ENCODE peak calls at places on chromosomes 4 and X, in six cellular contexts. J is HCT116, U is ovary, O is GM12891, K is sigmoid colon, T is esophagus squamous epithelium. D is an unnamed sample.

GRCh38 chrX:32778965-32779364 is 432.4 kb downstream of the DMD start:
- DNase-seq in J (no peak), U (no peak), O (no peak), K (no peak), T (no peak), D (no peak)

GRCh38 chr4:6349896-6350295 is 80.2 kb downstream of the WFS1 start:
- DNase-seq in J (no peak), U (no peak), O (no peak), K (no peak), T (no peak), D (no peak)

GRCh38 chr4:52144303-52144849 is 93.3 kb downstream of the SPATA18 start:
- DNase-seq in J (no peak), U (no peak), O (no peak), K (no peak), T (no peak), D (no peak)

GRCh38 chr4:72473434-72473900 is 95.6 kb downstream of the ADAMTS3 start:
- DNase-seq in J (no peak), U (no peak), O (no peak), K (no peak), T (no peak), D (no peak)

GRCh38 chr4:7332216-7333023 is 102.3 kb downstream of the PSAPL1 start:
- DNase-seq in J (no peak), U (peak), O (no peak), K (peak), T (no peak), D (no peak)

GRCh38 chr4:173135241-173135847 is 33.3 kb upstream of the GALNT7 start:
- DNase-seq in J (no peak), U (no peak), O (no peak), K (no peak), T (no peak), D (no peak)

GRCh38 chrX:40090050-40090804 is 7.5 kb downstream of the BCOR start:
- DNase-seq in J (no peak), U (peak), O (no peak), K (no peak), T (no peak), D (no peak)

GRCh38 chr4:188619456-188620149 is 480.4 kb downstream of the TRIML1 start:
- DNase-seq in J (no peak), U (no peak), O (no peak), K (no peak), T (no peak), D (no peak)

GRCh38 chr4:169345207-169345788 is 74.5 kb upstream of the SH3RF1 start:
- DNase-seq in J (peak), U (no peak), O (no peak), K (no peak), T (no peak), D (no peak)

GRCh38 chr4:155629183-155629825 is 37.3 kb upstream of the GUCY1A1 start:
- DNase-seq in J (no peak), U (no peak), O (no peak), K (no peak), T (no peak), D (no peak)

GRCh38 chrX:17697191-17697590 is 40.1 kb upstream of the SCML1 start:
- DNase-seq in J (no peak), U (no peak), O (no peak), K (no peak), T (no peak), D (no peak)

GRCh38 chr4:79049840-79050520 is 110.7 kb upstream of the PAQR3 start:
- DNase-seq in J (no peak), U (no peak), O (no peak), K (peak), T (no peak), D (peak)

GRCh38 chr4:18722748-18723191 is 701.2 kb upstream of the LCORL start:
- DNase-seq in J (no peak), U (no peak), O (no peak), K (peak), T (no peak), D (no peak)

GRCh38 chr4:109078724-109079123 is 223.7 kb downstream of the COL25A1 start:
- DNase-seq in J (no peak), U (no peak), O (no peak), K (no peak), T (no peak), D (no peak)

GRCh38 chr4:1769692-1770091 is 23.4 kb upstream of the FGFR3 start:
- DNase-seq in J (no peak), U (no peak), O (no peak), K (no peak), T (no peak), D (no peak)

GRCh38 chr4:184568770-184569169 is 80.5 kb downstream of the CASP3 start:
- DNase-seq in J (no peak), U (no peak), O (no peak), K (no peak), T (no peak), D (no peak)

GRCh38 chr4:67727124-67727850 is 26.3 kb upstream of the UBA6 start:
- DNase-seq in J (no peak), U (no peak), O (no peak), K (no peak), T (no peak), D (no peak)

GRCh38 chrX:51507551-51507950 is 11.2 kb upstream of the NUDT11 start:
- DNase-seq in J (no peak), U (no peak), O (no peak), K (no peak), T (no peak), D (no peak)

GRCh38 chr4:6891436-6892170 is 18.0 kb upstream of the TBC1D14 start:
- DNase-seq in J (no peak), U (no peak), O (no peak), K (no peak), T (no peak), D (peak)

GRCh38 chrX:37846141-37846540 is 1.2 kb downstream of the DYNLT3 start:
- DNase-seq in J (no peak), U (no peak), O (no peak), K (no peak), T (no peak), D (no peak)

GRCh38 chrX:1578511-1579173 is 12.8 kb upstream of the AKAP17A start:
- DNase-seq in J (no peak), U (no peak), O (no peak), K (no peak), T (no peak), D (no peak)

GRCh38 chr4:144787365-144788263 is 141.7 kb downstream of the HHIP start:
- DNase-seq in J (peak), U (no peak), O (no peak), K (no peak), T (no peak), D (no peak)

GRCh38 chr4:68445111-68445510 is 2.2 kb upstream of the TMPRSS11E start:
- DNase-seq in J (no peak), U (no peak), O (no peak), K (no peak), T (no peak), D (no peak)

GRCh38 chr4:147678796-147679549 is 5.0 kb downstream of the PRMT9 start:
- DNase-seq in J (peak), U (no peak), O (no peak), K (no peak), T (no peak), D (no peak)

GRCh38 chr4:122005064-122005755 is 53.4 kb upstream of the TRPC3 start:
- DNase-seq in J (no peak), U (no peak), O (no peak), K (no peak), T (no peak), D (no peak)

GRCh38 chr4:84218002-84218401 is 281.1 kb downstream of the NKX6-1 start:
- DNase-seq in J (no peak), U (no peak), O (no peak), K (no peak), T (no peak), D (no peak)

GRCh38 chrX:109614951-109615350 is 10.0 kb downstream of the KCNE5 start:
- DNase-seq in J (no peak), U (no peak), O (no peak), K (no peak), T (no peak), D (no peak)
- TF ChIP-seq POLR2A in J (no peak), U (no peak), O (no peak), K (no peak), T (no peak), D (no peak)

GRCh38 chrX:129980540-129981206 is 1.8 kb upstream of the BCORL1 start:
- DNase-seq in J (no peak), U (peak), O (no peak), K (peak), T (no peak), D (peak)

GRCh38 chrX:129981752-129982299 is 609 bp upstream of the BCORL1 start:
- DNase-seq in J (no peak), U (no peak), O (no peak), K (no peak), T (no peak), D (no peak)

GRCh38 chrX:129982300-129983246 is at the start of gene BCORL1:
- DNase-seq in J (peak), U (peak), O (peak), K (peak), T (peak), D (peak)

GRCh38 chrX:129980043-129980442 is 2.4 kb upstream of the BCORL1 start:
- DNase-seq in J (no peak), U (peak), O (no peak), K (peak), T (no peak), D (peak)

DNA sequence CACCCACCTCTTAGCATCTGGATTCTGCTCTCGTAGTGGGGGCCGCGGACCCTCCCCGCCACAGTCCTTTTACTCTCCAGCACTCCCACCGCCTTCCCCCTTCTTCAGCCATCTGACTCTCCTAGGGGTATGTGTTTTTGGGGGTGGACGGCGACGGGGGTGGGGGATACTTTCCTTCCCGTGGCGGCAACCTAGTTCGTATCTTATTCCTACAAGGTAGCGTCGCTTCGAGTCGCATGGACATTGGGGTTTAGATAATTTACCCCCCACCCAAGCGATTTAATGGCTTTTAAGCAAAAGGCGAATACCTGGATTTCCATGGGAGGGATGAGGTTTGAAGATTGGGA is 1.3 kb upstream of the BCORL1 start:
- DNase-seq in J (no peak), U (no peak), O (no peak), K (no peak), T (no peak), D (no peak)
- TF ChIP-seq POLR2A in J (no peak), U (no peak), O (no peak), K (no peak), T (no peak), D (no peak)

GRCh38 chr4:87982036-87982435 is 6.5 kb downstream of the SPP1 start:
- DNase-seq in J (no peak), U (no peak), O (no peak), K (no peak), T (no peak), D (no peak)

GRCh38 chr4:87982446-87982845 is 6.9 kb downstream of the SPP1 start:
- DNase-seq in J (no peak), U (no peak), O (no peak), K (no peak), T (no peak), D (no peak)

GRCh38 chr4:87985887-87986200 is 10.3 kb downstream of the SPP1 start:
- DNase-seq in J (no peak), U (no peak), O (no peak), K (no peak), T (no peak), D (no peak)

GRCh38 chr4:87985097-87985886 is 9.8 kb downstream of the SPP1 start:
- DNase-seq in J (peak), U (no peak), O (no peak), K (no peak), T (no peak), D (no peak)

DNA sequence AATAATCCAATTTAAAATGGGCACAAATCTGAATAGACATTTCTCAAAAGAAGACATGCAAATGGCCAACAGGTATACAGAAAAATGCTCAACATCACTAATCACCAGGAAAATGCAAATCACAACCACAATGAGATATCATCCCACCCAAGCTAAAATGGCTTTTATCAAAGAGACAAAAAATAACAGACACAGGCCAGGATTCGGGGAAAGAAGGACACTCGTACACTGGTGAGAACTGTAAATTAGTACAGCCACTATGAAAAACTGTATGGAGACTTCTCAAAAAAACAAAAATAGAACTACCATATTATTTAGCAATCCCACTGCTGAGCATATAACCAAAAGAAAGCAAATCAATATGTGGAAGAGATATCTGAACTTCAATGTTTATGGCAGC is 8.5 kb downstream of the SPP1 start:
- DNase-seq in J (no peak), U (no peak), O (no peak), K (no peak), T (no peak), D (no peak)
- TF ChIP-seq POLR2A in J (no peak), U (no peak), O (no peak), K (no peak), T (no peak), D (no peak)

GRCh38 chr4:55125087-55125721 is at the start of gene KDR:
- DNase-seq in J (no peak), U (peak), O (no peak), K (no peak), T (no peak), D (no peak)
- TF ChIP-seq POLR2A in J (no peak), U (peak), O (no peak), K (no peak), T (peak), D (no peak)

GRCh38 chr4:76538296-76538695 is 103.3 kb downstream of the SHROOM3 start:
- DNase-seq in J (no peak), U (no peak), O (no peak), K (no peak), T (no peak), D (no peak)
- TF ChIP-seq POLR2A in J (no peak), U (no peak), O (no peak), K (no peak), T (no peak), D (no peak)

GRCh38 chrX:47484885-47485284 is 1.9 kb upstream of the ZNF41 start:
- DNase-seq in J (no peak), U (no peak), O (no peak), K (peak), T (no peak), D (no peak)

GRCh38 chrX:47481160-47481559 is 1.9 kb downstream of the ZNF41 start:
- DNase-seq in J (no peak), U (no peak), O (no peak), K (peak), T (no peak), D (no peak)

GRCh38 chrX:47483310-47484268 is 567 bp upstream of the ZNF41 start:
- DNase-seq in J (no peak), U (peak), O (no peak), K (peak), T (no peak), D (no peak)

GRCh38 chrX:47482065-47482511 is 934 bp downstream of the ZNF41 start:
- DNase-seq in J (no peak), U (no peak), O (no peak), K (peak), T (no peak), D (no peak)

GRCh38 chrX:47482512-47483309 is at the start of gene ZNF41:
- DNase-seq in J (peak), U (peak), O (peak), K (peak), T (peak), D (peak)
- TF ChIP-seq POLR2A in J (no peak), U (no peak), O (peak), K (no peak), T (peak), D (no peak)

GRCh38 chrX:154546354-154547244 is at the start of gene G6PD:
- DNase-seq in J (peak), U (no peak), O (peak), K (no peak), T (no peak), D (no peak)
- TF ChIP-seq POLR2A in J (peak), U (peak), O (peak), K (no peak), T (peak), D (no peak)

GRCh38 chrX:153765138-153766079 is 1.4 kb downstream of the PLXNB3 start:
- DNase-seq in J (no peak), U (no peak), O (peak), K (peak), T (no peak), D (no peak)

GRCh38 chrX:153766871-153767673 is 3.0 kb downstream of the PLXNB3 start:
- DNase-seq in J (no peak), U (no peak), O (no peak), K (peak), T (no peak), D (no peak)

GRCh38 chrX:153764786-153765137 is 713 bp downstream of the PLXNB3 start:
- DNase-seq in J (no peak), U (no peak), O (no peak), K (peak), T (no peak), D (no peak)

GRCh38 chrX:153767674-153768055 is 3.6 kb downstream of the PLXNB3 start:
- DNase-seq in J (no peak), U (no peak), O (no peak), K (peak), T (no peak), D (no peak)

DNA sequence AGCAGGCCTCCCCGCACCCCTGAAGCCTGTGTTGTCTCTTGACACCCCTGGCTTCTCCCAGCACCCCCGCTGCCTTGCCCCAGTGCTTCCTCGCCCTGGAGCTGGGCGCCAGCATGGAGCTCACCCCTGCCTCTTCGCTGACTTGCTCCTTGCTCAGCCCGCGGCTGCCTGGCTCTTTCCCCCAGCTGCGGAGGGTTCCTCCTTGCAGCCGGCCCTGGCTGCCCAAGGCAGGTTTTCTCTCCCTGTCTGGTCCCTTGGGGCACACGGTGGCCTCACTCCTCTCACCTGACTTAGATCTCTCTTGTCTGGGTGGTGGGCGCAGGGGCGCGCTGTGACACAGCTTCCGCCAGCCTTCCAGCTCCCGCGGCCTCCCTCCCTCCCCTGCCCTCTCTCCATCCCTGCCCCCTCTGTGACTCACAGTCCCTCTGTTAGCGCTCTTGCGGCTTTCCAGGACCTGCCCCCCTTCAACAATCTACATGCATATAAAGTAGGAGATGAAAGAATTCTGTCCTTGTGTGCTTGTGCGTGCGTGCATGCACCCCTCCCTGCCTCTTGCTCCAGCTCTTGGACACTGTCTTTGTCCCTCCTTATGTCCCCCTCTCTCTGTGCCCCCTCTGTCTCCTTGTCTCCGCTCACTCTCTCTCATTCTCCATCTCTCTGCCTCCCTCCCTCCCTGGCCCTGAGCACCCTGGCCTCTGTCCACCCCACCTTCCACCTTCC is 2.2 kb downstream of the PLXNB3 start:
- DNase-seq in J (no peak), U (no peak), O (peak), K (peak), T (no peak), D (no peak)
- TF ChIP-seq POLR2A in J (no peak), U (no peak), O (no peak), K (peak), T (no peak), D (no peak)

D was measured in lower leg skin.